ENCODE peak calls at places on chromosomes 16 and 17, in ten cellular contexts. One of them, this sample, is unnamed.

GRCh38 chr16:47753620-47754019 is 292.5 kb downstream of the PHKB start:
- DNase-seq in A549: no peak
- DNase-seq in thoracic aorta: no peak
- DNase-seq in A673: no peak
- DNase-seq in naive thymus-derived CD4-positive, alpha-beta T cell: no peak
- DNase-seq in body of pancreas: no peak
- DNase-seq in right atrium auricular region: no peak
- DNase-seq in CD8-positive, alpha-beta T cell: no peak
- DNase-seq in adipocyte: no peak
- DNase-seq in heart left ventricle: no peak
- DNase-seq in this sample: no peak

GRCh38 chr17:76199466-76199865 is 40.8 kb downstream of the RNF157 start:
- DNase-seq in A549: no peak
- DNase-seq in thoracic aorta: no peak
- DNase-seq in A673: no peak
- DNase-seq in naive thymus-derived CD4-positive, alpha-beta T cell: peak; percentile 88
- DNase-seq in body of pancreas: no peak
- DNase-seq in right atrium auricular region: no peak
- DNase-seq in CD8-positive, alpha-beta T cell: peak; percentile 81
- DNase-seq in adipocyte: no peak
- DNase-seq in heart left ventricle: no peak
- DNase-seq in this sample: no peak

GRCh38 chr16:85800321-85800669 is 800 bp downstream of the COX4I1 start:
- DNase-seq in A549: no peak
- DNase-seq in thoracic aorta: no peak
- DNase-seq in A673: no peak
- DNase-seq in naive thymus-derived CD4-positive, alpha-beta T cell: peak; percentile 72
- DNase-seq in body of pancreas: no peak
- DNase-seq in right atrium auricular region: no peak
- DNase-seq in CD8-positive, alpha-beta T cell: peak; percentile 80
- DNase-seq in adipocyte: peak; percentile 53
- DNase-seq in heart left ventricle: no peak
- DNase-seq in this sample: no peak

GRCh38 chr16:65845466-65846209 is 520.9 kb upstream of the CDH5 start:
- DNase-seq in A549: no peak
- DNase-seq in thoracic aorta: no peak
- DNase-seq in A673: peak; percentile 7
- DNase-seq in naive thymus-derived CD4-positive, alpha-beta T cell: no peak
- DNase-seq in body of pancreas: no peak
- DNase-seq in right atrium auricular region: no peak
- DNase-seq in CD8-positive, alpha-beta T cell: no peak
- DNase-seq in adipocyte: peak; percentile 22
- DNase-seq in heart left ventricle: no peak
- DNase-seq in this sample: no peak

GRCh38 chr16:49527621-49528020 is 154.0 kb downstream of the C16orf78 start:
- DNase-seq in A549: no peak
- DNase-seq in thoracic aorta: no peak
- DNase-seq in A673: peak; percentile 22
- DNase-seq in naive thymus-derived CD4-positive, alpha-beta T cell: no peak
- DNase-seq in body of pancreas: no peak
- DNase-seq in right atrium auricular region: no peak
- DNase-seq in CD8-positive, alpha-beta T cell: no peak
- DNase-seq in adipocyte: no peak
- DNase-seq in heart left ventricle: no peak
- DNase-seq in this sample: no peak

GRCh38 chr16:75068632-75069031 is 47.9 kb downstream of the LDHD start:
- DNase-seq in A549: no peak
- DNase-seq in thoracic aorta: no peak
- DNase-seq in A673: no peak
- DNase-seq in naive thymus-derived CD4-positive, alpha-beta T cell: no peak
- DNase-seq in body of pancreas: no peak
- DNase-seq in right atrium auricular region: no peak
- DNase-seq in CD8-positive, alpha-beta T cell: no peak
- DNase-seq in adipocyte: no peak
- DNase-seq in heart left ventricle: no peak
- DNase-seq in this sample: no peak

GRCh38 chr17:55620945-55621344 is 101.7 kb downstream of the TMEM100 start:
- DNase-seq in A549: no peak
- DNase-seq in thoracic aorta: no peak
- DNase-seq in A673: no peak
- DNase-seq in naive thymus-derived CD4-positive, alpha-beta T cell: no peak
- DNase-seq in body of pancreas: no peak
- DNase-seq in right atrium auricular region: no peak
- DNase-seq in CD8-positive, alpha-beta T cell: no peak
- DNase-seq in adipocyte: no peak
- DNase-seq in heart left ventricle: no peak
- DNase-seq in this sample: no peak

GRCh38 chr17:4716081-4716480 is 5.6 kb downstream of the ARRB2 start:
- DNase-seq in A549: no peak
- DNase-seq in thoracic aorta: no peak
- DNase-seq in A673: no peak
- DNase-seq in naive thymus-derived CD4-positive, alpha-beta T cell: no peak
- DNase-seq in body of pancreas: no peak
- DNase-seq in right atrium auricular region: no peak
- DNase-seq in CD8-positive, alpha-beta T cell: no peak
- DNase-seq in adipocyte: no peak
- DNase-seq in heart left ventricle: no peak
- DNase-seq in this sample: no peak

GRCh38 chr16:1105888-1106620 is 10.0 kb upstream of the C1QTNF8 start:
- DNase-seq in A549: peak; percentile 94
- DNase-seq in thoracic aorta: no peak
- DNase-seq in A673: peak; percentile 83
- DNase-seq in naive thymus-derived CD4-positive, alpha-beta T cell: peak; percentile 31
- DNase-seq in body of pancreas: peak; percentile 84
- DNase-seq in right atrium auricular region: no peak
- DNase-seq in CD8-positive, alpha-beta T cell: peak; percentile 35
- DNase-seq in adipocyte: peak; percentile 87
- DNase-seq in heart left ventricle: peak; percentile 60
- DNase-seq in this sample: peak; percentile 47

GRCh38 chr17:10286324-10286723 is 86.5 kb downstream of the MYH13 start:
- DNase-seq in A549: no peak
- DNase-seq in thoracic aorta: no peak
- DNase-seq in A673: no peak
- DNase-seq in naive thymus-derived CD4-positive, alpha-beta T cell: no peak
- DNase-seq in body of pancreas: no peak
- DNase-seq in right atrium auricular region: peak; percentile 42
- DNase-seq in CD8-positive, alpha-beta T cell: no peak
- DNase-seq in adipocyte: no peak
- DNase-seq in heart left ventricle: no peak
- DNase-seq in this sample: no peak

GRCh38 chr17:65166785-65167184 is 29.6 kb downstream of the RGS9 start:
- DNase-seq in A549: no peak
- DNase-seq in thoracic aorta: no peak
- DNase-seq in A673: no peak
- DNase-seq in naive thymus-derived CD4-positive, alpha-beta T cell: no peak
- DNase-seq in body of pancreas: peak; percentile 41
- DNase-seq in right atrium auricular region: no peak
- DNase-seq in CD8-positive, alpha-beta T cell: no peak
- DNase-seq in adipocyte: no peak
- DNase-seq in heart left ventricle: no peak
- DNase-seq in this sample: no peak

GRCh38 chr17:34066528-34066927 is 188.6 kb upstream of the CCL2 start:
- DNase-seq in A549: no peak
- DNase-seq in thoracic aorta: no peak
- DNase-seq in A673: no peak
- DNase-seq in naive thymus-derived CD4-positive, alpha-beta T cell: no peak
- DNase-seq in body of pancreas: no peak
- DNase-seq in right atrium auricular region: no peak
- DNase-seq in CD8-positive, alpha-beta T cell: no peak
- DNase-seq in adipocyte: no peak
- DNase-seq in heart left ventricle: no peak
- DNase-seq in this sample: no peak
- H3K4me1 ChIP-seq in A549: no peaks in the 10 kb centered on the region
- H3K4me1 ChIP-seq in thoracic aorta: no peaks in the 10 kb centered on the region
- H3K4me1 ChIP-seq in A673: no peaks in the 10 kb centered on the region
- H3K4me1 ChIP-seq in naive thymus-derived CD4-positive, alpha-beta T cell: no peaks in the 10 kb centered on the region
- H3K4me1 ChIP-seq in body of pancreas: no peaks in the 10 kb centered on the region
- H3K4me1 ChIP-seq in right atrium auricular region: no peaks in the 10 kb centered on the region
- H3K4me1 ChIP-seq in CD8-positive, alpha-beta T cell: no peaks in the 10 kb centered on the region
- H3K4me1 ChIP-seq in adipocyte: no peaks in the 10 kb centered on the region
- H3K4me1 ChIP-seq in heart left ventricle: no peaks in the 10 kb centered on the region
- H3K4me1 ChIP-seq in this sample: no peaks in the 10 kb centered on the region

DNA sequence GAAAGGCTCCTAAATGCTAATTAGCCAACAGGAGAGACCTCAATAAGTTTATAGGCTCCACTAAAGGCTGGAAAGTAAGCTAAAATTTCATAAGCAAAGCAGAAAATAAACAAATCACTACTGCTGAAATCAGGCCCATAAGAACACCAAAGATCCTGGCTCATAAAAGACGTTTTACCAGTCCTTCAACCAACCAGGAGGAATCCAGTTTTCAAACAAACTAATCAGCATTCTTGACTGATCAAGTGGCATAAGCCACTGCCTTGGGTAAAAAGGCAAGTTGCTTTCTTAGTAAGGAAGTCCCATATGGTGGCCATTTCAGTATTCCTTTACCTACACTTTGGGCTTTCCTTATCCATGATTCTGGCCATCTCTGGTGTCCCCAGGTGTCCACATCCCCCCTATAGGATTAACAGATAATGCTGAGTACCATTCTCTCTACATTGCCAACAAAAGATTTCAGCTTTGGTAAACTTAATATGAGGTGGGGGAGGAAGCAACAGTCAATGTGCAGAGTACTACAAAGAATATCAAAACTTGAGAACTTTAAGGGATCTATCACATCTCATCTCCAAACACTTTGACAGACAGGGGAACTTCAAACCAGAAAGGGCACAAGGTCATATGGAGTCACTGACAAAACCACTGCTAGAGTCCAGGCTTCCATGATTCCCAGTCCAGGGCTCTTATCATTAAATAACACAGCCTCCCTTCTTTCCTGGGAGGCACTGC is 1.3 kb downstream of the TOM1L2 start:
- DNase-seq in A549: no peak
- DNase-seq in thoracic aorta: no peak
- DNase-seq in A673: no peak
- DNase-seq in naive thymus-derived CD4-positive, alpha-beta T cell: no peak
- DNase-seq in body of pancreas: no peak
- DNase-seq in right atrium auricular region: no peak
- DNase-seq in CD8-positive, alpha-beta T cell: no peak
- DNase-seq in adipocyte: peak; percentile 24
- DNase-seq in heart left ventricle: no peak
- DNase-seq in this sample: no peak
- H3K4me1 ChIP-seq in A549: peaks cover 28% of the 10 kb centered on the region
- H3K4me1 ChIP-seq in thoracic aorta: peaks cover 12% of the 10 kb centered on the region
- H3K4me1 ChIP-seq in A673: peaks cover 12% of the 10 kb centered on the region
- H3K4me1 ChIP-seq in naive thymus-derived CD4-positive, alpha-beta T cell: peaks cover 14% of the 10 kb centered on the region
- H3K4me1 ChIP-seq in body of pancreas: peaks cover 27% of the 10 kb centered on the region
- H3K4me1 ChIP-seq in right atrium auricular region: no peaks in the 10 kb centered on the region
- H3K4me1 ChIP-seq in CD8-positive, alpha-beta T cell: peaks cover 26% of the 10 kb centered on the region
- H3K4me1 ChIP-seq in adipocyte: peaks cover 31% of the 10 kb centered on the region
- H3K4me1 ChIP-seq in heart left ventricle: peaks cover 53% of the 10 kb centered on the region
- H3K4me1 ChIP-seq in this sample: peaks cover 68% of the 10 kb centered on the region

DNA sequence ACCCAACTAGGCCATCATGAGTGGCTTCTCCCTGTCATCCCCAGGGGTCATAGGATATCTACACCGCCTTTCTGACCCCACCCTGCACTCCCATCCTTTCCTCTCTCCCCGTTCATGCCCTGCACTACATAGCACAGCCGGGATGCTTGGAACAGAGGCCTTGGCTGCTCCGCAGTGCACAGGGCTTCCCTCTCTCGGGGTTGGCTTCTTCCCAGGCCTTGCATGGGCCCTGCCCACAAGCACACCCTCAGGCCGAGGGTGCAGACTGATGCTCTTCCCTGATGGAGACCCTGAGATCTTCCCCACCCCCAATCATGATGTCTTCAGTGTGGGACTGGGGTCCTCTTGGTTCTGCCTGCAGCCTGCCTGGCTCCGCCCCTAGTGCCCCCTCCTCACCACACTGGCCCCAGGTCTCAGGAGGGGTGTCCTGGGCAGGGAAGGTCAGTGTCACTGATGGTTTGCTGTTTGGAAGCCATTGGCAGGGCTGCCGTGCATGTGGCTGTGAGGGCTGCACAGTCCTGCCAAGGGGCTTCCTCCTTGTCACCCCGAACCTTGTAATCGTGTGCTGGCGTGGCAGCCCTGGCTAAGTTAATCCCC is 14.3 kb upstream of the NAGLU start:
- DNase-seq in A549: no peak
- DNase-seq in thoracic aorta: no peak
- DNase-seq in A673: no peak
- DNase-seq in naive thymus-derived CD4-positive, alpha-beta T cell: no peak
- DNase-seq in body of pancreas: no peak
- DNase-seq in right atrium auricular region: no peak
- DNase-seq in CD8-positive, alpha-beta T cell: no peak
- DNase-seq in adipocyte: no peak
- DNase-seq in heart left ventricle: no peak
- DNase-seq in this sample: peak; percentile 34
- H3K4me1 ChIP-seq in A549: peaks cover 68% of the 10 kb centered on the region
- H3K4me1 ChIP-seq in thoracic aorta: peaks cover 65% of the 10 kb centered on the region
- H3K4me1 ChIP-seq in A673: peaks cover 29% of the 10 kb centered on the region
- H3K4me1 ChIP-seq in naive thymus-derived CD4-positive, alpha-beta T cell: no peaks in the 10 kb centered on the region
- H3K4me1 ChIP-seq in body of pancreas: peaks cover 40% of the 10 kb centered on the region
- H3K4me1 ChIP-seq in right atrium auricular region: peaks cover 4% of the 10 kb centered on the region
- H3K4me1 ChIP-seq in CD8-positive, alpha-beta T cell: no peaks in the 10 kb centered on the region
- H3K4me1 ChIP-seq in adipocyte: peaks cover 79% of the 10 kb centered on the region
- H3K4me1 ChIP-seq in heart left ventricle: peaks cover 80% of the 10 kb centered on the region
- H3K4me1 ChIP-seq in this sample: peaks cover 89% of the 10 kb centered on the region

GRCh38 chr16:88879788-88880055 is 13.3 kb upstream of the PABPN1L start:
- DNase-seq in A549: no peak
- DNase-seq in thoracic aorta: no peak
- DNase-seq in A673: no peak
- DNase-seq in naive thymus-derived CD4-positive, alpha-beta T cell: no peak
- DNase-seq in body of pancreas: no peak
- DNase-seq in right atrium auricular region: no peak
- DNase-seq in CD8-positive, alpha-beta T cell: no peak
- DNase-seq in adipocyte: no peak
- DNase-seq in heart left ventricle: no peak
- DNase-seq in this sample: no peak
- H3K4me1 ChIP-seq in A549: peaks cover 7% of the 10 kb centered on the region
- H3K4me1 ChIP-seq in thoracic aorta: no peaks in the 10 kb centered on the region
- H3K4me1 ChIP-seq in A673: no peaks in the 10 kb centered on the region
- H3K4me1 ChIP-seq in naive thymus-derived CD4-positive, alpha-beta T cell: no peaks in the 10 kb centered on the region
- H3K4me1 ChIP-seq in body of pancreas: no peaks in the 10 kb centered on the region
- H3K4me1 ChIP-seq in right atrium auricular region: no peaks in the 10 kb centered on the region
- H3K4me1 ChIP-seq in CD8-positive, alpha-beta T cell: no peaks in the 10 kb centered on the region
- H3K4me1 ChIP-seq in adipocyte: no peaks in the 10 kb centered on the region
- H3K4me1 ChIP-seq in heart left ventricle: peaks cover 15% of the 10 kb centered on the region
- H3K4me1 ChIP-seq in this sample: peaks cover 17% of the 10 kb centered on the region

GRCh38 chr16:11053916-11054460 is 109.6 kb downstream of the CLEC16A start:
- DNase-seq in A549: no peak
- DNase-seq in thoracic aorta: no peak
- DNase-seq in A673: no peak
- DNase-seq in naive thymus-derived CD4-positive, alpha-beta T cell: no peak
- DNase-seq in body of pancreas: no peak
- DNase-seq in right atrium auricular region: no peak
- DNase-seq in CD8-positive, alpha-beta T cell: no peak
- DNase-seq in adipocyte: no peak
- DNase-seq in heart left ventricle: no peak
- DNase-seq in this sample: no peak
- H3K4me1 ChIP-seq in A549: peaks cover 24% of the 10 kb centered on the region
- H3K4me1 ChIP-seq in thoracic aorta: peaks cover 12% of the 10 kb centered on the region
- H3K4me1 ChIP-seq in A673: peaks cover 5% of the 10 kb centered on the region
- H3K4me1 ChIP-seq in naive thymus-derived CD4-positive, alpha-beta T cell: peaks cover 26% of the 10 kb centered on the region
- H3K4me1 ChIP-seq in body of pancreas: no peaks in the 10 kb centered on the region
- H3K4me1 ChIP-seq in right atrium auricular region: no peaks in the 10 kb centered on the region
- H3K4me1 ChIP-seq in CD8-positive, alpha-beta T cell: peaks cover 24% of the 10 kb centered on the region
- H3K4me1 ChIP-seq in adipocyte: peaks cover 15% of the 10 kb centered on the region
- H3K4me1 ChIP-seq in heart left ventricle: no peaks in the 10 kb centered on the region
- H3K4me1 ChIP-seq in this sample: no peaks in the 10 kb centered on the region

DNA sequence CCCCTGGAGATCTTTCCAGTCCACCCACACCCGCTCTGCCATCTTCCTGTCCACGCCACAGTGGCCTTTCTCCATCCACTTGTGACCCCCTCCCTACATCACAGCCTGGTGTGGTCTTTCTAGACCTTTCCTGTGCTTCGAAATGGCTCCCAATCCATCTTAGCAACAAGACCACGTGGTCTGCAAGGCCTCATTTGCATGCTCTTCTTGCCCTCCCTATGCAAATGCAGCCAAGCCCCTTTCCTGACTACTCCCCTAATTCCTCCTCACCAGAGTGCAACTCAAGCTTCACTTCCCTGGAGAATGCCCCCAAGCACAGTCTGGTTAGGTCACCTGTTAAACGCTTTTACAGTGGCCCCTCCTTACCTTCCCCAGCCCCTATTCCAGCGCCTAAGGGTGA is 6.1 kb downstream of the PPP1R9B start:
- DNase-seq in A549: no peak
- DNase-seq in thoracic aorta: no peak
- DNase-seq in A673: no peak
- DNase-seq in naive thymus-derived CD4-positive, alpha-beta T cell: no peak
- DNase-seq in body of pancreas: no peak
- DNase-seq in right atrium auricular region: no peak
- DNase-seq in CD8-positive, alpha-beta T cell: no peak
- DNase-seq in adipocyte: no peak
- DNase-seq in heart left ventricle: no peak
- DNase-seq in this sample: no peak
- H3K4me1 ChIP-seq in A549: peaks cover 41% of the 10 kb centered on the region
- H3K4me1 ChIP-seq in thoracic aorta: peaks cover 40% of the 10 kb centered on the region
- H3K4me1 ChIP-seq in A673: peaks cover 23% of the 10 kb centered on the region
- H3K4me1 ChIP-seq in naive thymus-derived CD4-positive, alpha-beta T cell: peaks cover 57% of the 10 kb centered on the region
- H3K4me1 ChIP-seq in body of pancreas: peaks cover 33% of the 10 kb centered on the region
- H3K4me1 ChIP-seq in right atrium auricular region: no peaks in the 10 kb centered on the region
- H3K4me1 ChIP-seq in CD8-positive, alpha-beta T cell: peaks cover 82% of the 10 kb centered on the region
- H3K4me1 ChIP-seq in adipocyte: peaks cover 41% of the 10 kb centered on the region
- H3K4me1 ChIP-seq in heart left ventricle: peaks cover 87% of the 10 kb centered on the region
- H3K4me1 ChIP-seq in this sample: peaks cover 90% of the 10 kb centered on the region

This sample was measured in left ventricle myocardium inferior.